ENCODE peak calls at places on chromosomes 16 and 17, in five cellular contexts. T is CD8-positive, alpha-beta memory T cell; H is Panc1; E is neuronal stem cell; X is upper lobe of left lung. N is an unnamed sample.

GRCh38 chr17:78329263-78330059 is 30.4 kb downstream of the SOCS3 start:
- DNase-seq in H (no peak), T (no peak), E (no peak), X (peak; percentile 55), N (no peak)

GRCh38 chr17:66271512-66271911 is 30.9 kb upstream of the PRKCA start:
- DNase-seq in H (no peak), E (no peak), T (no peak), X (no peak), N (no peak)

GRCh38 chr16:31284926-31285325 is 25.2 kb downstream of the ITGAM start:
- DNase-seq in T (no peak), X (no peak), E (no peak), H (no peak), N (no peak)

GRCh38 chr16:21611546-21612384 is 12.4 kb downstream of the METTL9 start:
- DNase-seq in H (no peak), E (no peak), X (peak; percentile 49), T (no peak), N (no peak)

GRCh38 chr16:25089346-25089745 is 22.2 kb upstream of the LCMT1 start:
- DNase-seq in E (no peak), T (no peak), H (no peak), X (no peak), N (no peak)

GRCh38 chr17:77733576-77734296 is 224.8 kb upstream of the TNRC6C start:
- DNase-seq in X (peak; percentile 2), E (no peak), T (no peak), H (no peak), N (no peak)

GRCh38 chr16:48580925-48581500 is 29.0 kb downstream of the N4BP1 start:
- DNase-seq in X (no peak), E (no peak), H (no peak), T (no peak), N (no peak)

GRCh38 chr16:70151391-70151790 is 22.2 kb upstream of the CLEC18C start:
- DNase-seq in H (no peak), X (no peak), E (no peak), T (no peak), N (no peak)

GRCh38 chr17:679491-679890 is 35.1 kb downstream of the VPS53 start:
- DNase-seq in H (no peak), E (no peak), T (no peak), X (no peak), N (no peak)

GRCh38 chr16:28151180-28151579 is 60.6 kb downstream of the XPO6 start:
- DNase-seq in T (no peak), E (no peak), X (no peak), H (no peak), N (no peak)

GRCh38 chr17:83203073-83203471 is 123.7 kb downstream of the METRNL start:
- DNase-seq in X (peak; percentile 83), H (no peak), E (no peak), T (no peak), N (peak; percentile 52)

GRCh38 chr16:77064037-77064436 is 127.0 kb upstream of the MON1B start:
- DNase-seq in H (no peak), E (no peak), T (no peak), X (no peak), N (no peak)

GRCh38 chr17:33802349-33803272 is 452.5 kb upstream of the CCL2 start:
- DNase-seq in X (peak; percentile 43), E (no peak), H (no peak), T (no peak), N (peak; percentile 26)

GRCh38 chr17:17189559-17189958 is 16.6 kb downstream of the PLD6 start:
- DNase-seq in X (no peak), H (no peak), T (no peak), E (no peak), N (no peak)
- H3K27ac ChIP-seq in X (no peak overlapping the region), H (no peak overlapping the region), T (no peak overlapping the region), E (no peak overlapping the region), N (no peak overlapping the region)

DNA sequence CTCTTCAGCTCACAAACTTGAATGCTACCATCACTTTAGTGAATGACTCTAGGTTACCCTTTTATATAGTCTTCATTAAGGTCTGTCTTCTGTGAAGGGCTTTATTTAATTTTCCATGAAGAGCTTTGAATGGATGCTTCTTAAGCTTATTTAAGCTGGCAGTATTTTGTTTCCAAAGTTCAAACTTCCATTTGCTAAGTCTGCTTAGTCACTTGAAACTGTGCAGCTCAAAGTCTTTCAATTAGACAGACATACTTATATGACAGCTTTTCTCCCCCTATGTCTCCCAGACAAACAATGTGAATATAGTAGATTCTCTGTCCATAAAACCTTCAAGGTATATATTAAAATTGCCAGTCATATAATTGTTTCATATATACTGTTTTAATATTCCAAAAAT is 23.5 kb downstream of the TXNDC11 start:
- DNase-seq in T (no peak), H (no peak), X (no peak), E (no peak), N (no peak)
- H3K4me3 ChIP-seq in T (no peak overlapping the region), H (no peak overlapping the region), X (no peak overlapping the region), E (no peak overlapping the region), N (no peak overlapping the region)

GRCh38 chr17:81295031-81295677 is at the start of gene SLC38A10:
- DNase-seq in H (no peak), E (peak; percentile 66), T (peak; percentile 87), X (peak; percentile 93), N (peak; percentile 91)
- H3K27ac ChIP-seq in H (peak within 1 kb of the TSS; percentile 97), E (no peak within 1 kb of the TSS), T (peak within 1 kb of the TSS; percentile 94), X (peak within 1 kb of the TSS; percentile 95), N (peak within 1 kb of the TSS; percentile 91)

GRCh38 chr17:58626905-58627304 is 64.9 kb downstream of the TEX14 start:
- DNase-seq in H (no peak), X (no peak), T (no peak), E (no peak), N (no peak)

GRCh38 chr17:58632324-58633314 is 59.2 kb downstream of the TEX14 start:
- DNase-seq in E (no peak), X (no peak), T (no peak), H (no peak), N (no peak)

GRCh38 chr17:58631523-58632323 is 60.1 kb downstream of the TEX14 start:
- DNase-seq in H (peak; percentile 88), E (peak; percentile 94), X (peak; percentile 89), T (peak; percentile 90), N (peak; percentile 89)

GRCh38 chr17:58630883-58631522 is 60.8 kb downstream of the TEX14 start:
- DNase-seq in H (no peak), T (peak; percentile 38), X (peak; percentile 22), E (peak; percentile 51), N (peak; percentile 46)
- H3K4me3 ChIP-seq in H (no peak overlapping the region), T (peak overlapping the region; percentile 47), X (peak overlapping the region; percentile 46), E (no peak overlapping the region), N (peak overlapping the region; percentile 38)

DNA sequence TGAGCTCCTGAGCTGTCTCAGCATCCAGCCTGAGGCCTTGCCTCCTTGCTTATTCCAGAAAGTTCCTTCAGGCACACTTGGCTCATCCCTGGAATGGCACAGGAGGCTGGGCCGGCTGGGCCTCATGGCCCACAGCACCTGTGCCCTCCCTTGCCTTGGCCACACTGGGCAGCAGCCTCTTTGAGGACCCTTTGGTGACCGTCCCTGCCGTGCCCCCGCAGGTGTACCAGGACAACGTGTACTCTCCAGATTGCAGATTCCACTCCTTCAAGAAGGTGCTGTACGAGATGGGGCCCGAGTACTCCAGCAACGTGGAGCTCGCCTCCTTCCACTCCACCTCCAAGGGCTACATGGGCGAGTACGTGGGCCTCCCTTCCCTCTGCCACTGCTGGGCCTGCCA is 34.2 kb downstream of the GPT2 start:
- DNase-seq in T (no peak), X (no peak), H (no peak), E (no peak), N (no peak)
- H3K27ac ChIP-seq in T (no peak overlapping the region), X (no peak overlapping the region), H (no peak overlapping the region), E (peak overlapping the region; percentile 69), N (no peak overlapping the region)

DNA sequence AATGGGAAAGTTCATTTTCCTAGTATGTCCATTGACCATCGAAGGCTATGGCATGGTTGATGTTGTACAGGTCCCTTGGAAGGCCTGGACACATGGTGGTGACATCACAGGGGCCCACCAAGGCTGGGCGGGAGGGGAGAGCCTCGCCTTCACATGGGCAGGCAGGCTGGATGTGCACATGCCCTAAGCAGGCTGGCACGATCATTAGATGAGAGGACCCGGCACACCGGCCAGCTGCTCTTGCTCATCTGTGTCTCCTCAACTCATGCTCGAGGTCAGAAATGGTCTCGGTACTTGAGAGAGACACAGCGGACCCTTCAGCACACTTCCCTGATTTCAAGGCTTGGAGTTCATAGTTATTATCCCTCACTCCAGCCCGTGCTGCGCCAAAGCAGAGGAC is 416.9 kb upstream of the ZFHX3 start:
- DNase-seq in H (no peak), X (no peak), E (no peak), T (no peak), N (no peak)
- H3K4me3 ChIP-seq in H (no peak overlapping the region), X (no peak overlapping the region), E (no peak overlapping the region), T (no peak overlapping the region), N (no peak overlapping the region)

GRCh38 chr17:9270921-9271320 is 249.6 kb downstream of the NTN1 start:
- DNase-seq in T (no peak), H (no peak), E (no peak), X (no peak), N (no peak)

GRCh38 chr17:9274119-9274445 is 252.8 kb downstream of the NTN1 start:
- DNase-seq in H (no peak), E (no peak), X (no peak), T (no peak), N (no peak)

GRCh38 chr17:9272506-9272905 is 251.2 kb downstream of the NTN1 start:
- DNase-seq in H (no peak), T (no peak), X (no peak), E (no peak), N (no peak)

GRCh38 chr17:9273334-9274118 is 252.2 kb downstream of the NTN1 start:
- DNase-seq in T (no peak), H (no peak), X (no peak), E (no peak), N (no peak)

GRCh38 chr17:9271989-9272388 is 250.7 kb downstream of the NTN1 start:
- DNase-seq in T (no peak), H (no peak), X (no peak), E (no peak), N (no peak)
- H3K27ac ChIP-seq in T (no peak overlapping the region), H (no peak overlapping the region), X (no peak overlapping the region), E (no peak overlapping the region), N (peak overlapping the region; percentile 3)

DNA sequence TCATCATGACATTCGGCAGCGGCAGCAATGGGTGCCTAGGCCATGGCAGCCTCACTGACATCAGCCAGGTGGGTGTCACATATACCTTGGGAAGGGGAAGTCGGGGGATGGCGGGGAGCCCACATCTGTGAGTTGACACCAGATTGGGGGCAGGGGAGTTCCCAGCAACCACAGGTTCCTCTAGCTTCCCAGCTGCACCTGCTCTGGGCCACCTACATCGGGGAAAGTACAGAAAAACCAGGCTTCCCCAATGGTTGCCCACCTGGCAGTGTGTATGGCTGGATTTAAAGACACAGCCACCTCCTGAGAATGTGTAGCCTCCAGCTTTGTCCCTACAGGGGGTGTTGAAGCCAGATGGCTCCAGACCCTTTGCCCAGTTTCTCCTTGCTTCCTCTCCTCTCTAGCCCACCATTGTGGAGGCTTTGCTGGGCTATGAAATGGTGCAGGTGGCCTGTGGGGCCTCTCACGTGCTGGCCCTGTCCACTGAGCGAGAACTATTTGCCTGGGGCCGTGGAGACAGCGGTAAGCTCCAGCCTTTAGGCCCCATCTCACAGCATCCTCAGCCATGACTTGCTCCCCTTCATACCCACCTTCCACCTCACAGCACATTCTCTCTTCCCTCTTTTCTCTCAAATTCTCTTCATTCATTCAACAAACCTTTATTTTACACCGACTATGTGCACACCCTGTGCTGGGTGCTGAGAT is 5.0 kb upstream of the TRAF4 start:
- DNase-seq in E (no peak), H (no peak), T (peak; percentile 34), X (no peak), N (no peak)
- H3K4me3 ChIP-seq in E (no peak overlapping the region), H (no peak overlapping the region), T (no peak overlapping the region), X (no peak overlapping the region), N (no peak overlapping the region)

N was measured in breast epithelium.